ENCODE peak calls at places on chromosomes 4 and X, in five cellular contexts. P is CD4-positive, alpha-beta memory T cell; E is heart right ventricle; D is PC-3; O is GM23248. I is an unnamed sample.
A peak's percentile ranks its signal among the peaks of the same experiment; 100 is the strongest.

GRCh38 chrX:130716822-130717405 is 186.1 kb downstream of the ENOX2 start:
- DNase-seq in P (no peak), E (no peak), D (peak; percentile 25), O (peak; percentile 16), I (no peak)

GRCh38 chr4:84821064-84821463 is 145.4 kb downstream of the WDFY3 start:
- DNase-seq in P (no peak), E (no peak), D (no peak), O (no peak), I (no peak)

GRCh38 chr4:108171541-108172230 is 3.0 kb upstream of the LEF1 start:
- DNase-seq in P (peak; percentile 82), E (no peak), D (no peak), O (no peak), I (peak; percentile 47)

GRCh38 chr4:2364654-2365053 is 53.8 kb downstream of the ZFYVE28 start:
- DNase-seq in P (peak; percentile 75), E (peak; percentile 24), D (peak; percentile 47), O (peak; percentile 92), I (peak; percentile 56)

GRCh38 chr4:76499461-76499860 is 64.4 kb downstream of the SHROOM3 start:
- DNase-seq in P (no peak), E (no peak), D (no peak), O (no peak), I (no peak)

GRCh38 chr4:61202100-61202637 is 2.0 kb downstream of the ADGRL3 start:
- DNase-seq in P (no peak), E (no peak), D (peak; percentile 14), O (no peak), I (no peak)

GRCh38 chr4:142955501-142955900 is 109.4 kb upstream of the INPP4B start:
- DNase-seq in P (no peak), E (no peak), D (no peak), O (no peak), I (no peak)

GRCh38 chr4:189547537-189547936 is 393.1 kb upstream of the FRG1 start:
- DNase-seq in P (no peak), E (no peak), D (peak; percentile 1), O (no peak), I (no peak)

GRCh38 chr4:77899607-77900006 is 37.0 kb downstream of the MRPL1 start:
- DNase-seq in P (no peak), E (no peak), D (no peak), O (no peak), I (no peak)

GRCh38 chr4:148515248-148515647 is 73.0 kb upstream of the NR3C2 start:
- DNase-seq in P (no peak), E (no peak), D (peak; percentile 88), O (peak; percentile 1), I (no peak)

GRCh38 chrX:16137416-16138107 is 14.2 kb downstream of the GRPR start:
- DNase-seq in P (no peak), E (no peak), D (no peak), O (no peak), I (no peak)

GRCh38 chr4:152482211-152482610 is 53.7 kb downstream of the FBXW7 start:
- DNase-seq in P (no peak), E (no peak), D (peak; percentile 63), O (no peak), I (no peak)

GRCh38 chr4:39066371-39066770 is 4.3 kb downstream of the KLHL5 start:
- DNase-seq in P (no peak), E (no peak), D (no peak), O (no peak), I (no peak)

GRCh38 chr4:13980317-13980716 is 352.8 kb upstream of the BOD1L1 start:
- DNase-seq in P (no peak), E (no peak), D (peak; percentile 72), O (peak; percentile 94), I (no peak)

GRCh38 chr4:6076391-6076790 is 58.2 kb upstream of the C4orf50 start:
- DNase-seq in P (no peak), E (no peak), D (peak; percentile 10), O (no peak), I (no peak)

GRCh38 chr4:71254451-71255012 is 84.3 kb upstream of the SLC4A4 start:
- DNase-seq in P (no peak), E (no peak), D (peak; percentile 23), O (peak; percentile 31), I (no peak)

GRCh38 chr4:103934178-103934789 is 214.5 kb upstream of the TACR3 start:
- DNase-seq in P (no peak), E (peak; percentile 14), D (peak; percentile 65), O (peak; percentile 59), I (no peak)

GRCh38 chrX:153648358-153649177 is 1.6 kb downstream of the DUSP9 start:
- DNase-seq in P (no peak), E (no peak), D (no peak), O (no peak), I (no peak)

GRCh38 chrX:103100484-103100883 is 7.5 kb upstream of the NXF3 start:
- DNase-seq in P (no peak), E (no peak), D (no peak), O (no peak), I (no peak)

GRCh38 chrX:132068405-132068804 is 45.3 kb downstream of the STK26 start:
- DNase-seq in P (no peak), E (no peak), D (peak; percentile 57), O (no peak), I (no peak)

GRCh38 chr4:142274137-142274536 is 572.0 kb downstream of the INPP4B start:
- DNase-seq in P (no peak), E (no peak), D (peak; percentile 75), O (peak; percentile 70), I (no peak)

GRCh38 chr4:105189855-105190650 is 43.4 kb downstream of the TET2 start:
- DNase-seq in P (no peak), E (no peak), D (no peak), O (no peak), I (no peak)

GRCh38 chr4:82865592-82865991 is 25.4 kb downstream of the SEC31A start:
- DNase-seq in P (peak; percentile 59), E (no peak), D (peak; percentile 54), O (peak; percentile 96), I (no peak)

GRCh38 chrX:71935542-71935941 is 24.9 kb downstream of the NHSL2 start:
- DNase-seq in P (no peak), E (peak; percentile 6), D (no peak), O (no peak), I (no peak)

GRCh38 chr4:126441173-126441810 is 1126.5 kb downstream of the FAT4 start:
- DNase-seq in P (no peak), E (no peak), D (no peak), O (peak; percentile 3), I (no peak)

GRCh38 chrX:118745570-118745969 is 18.2 kb downstream of the IL13RA1 start:
- DNase-seq in P (no peak), E (no peak), D (no peak), O (peak; percentile 30), I (no peak)

GRCh38 chr4:57199267-57199666 is 89.1 kb upstream of the IGFBP7 start:
- DNase-seq in P (no peak), E (no peak), D (peak; percentile 36), O (no peak), I (no peak)

GRCh38 chr4:88177981-88178632 is 19.7 kb upstream of the ABCG2 start:
- DNase-seq in P (no peak), E (no peak), D (peak; percentile 81), O (peak; percentile 57), I (no peak)

GRCh38 chr4:3287972-3288570 is 4.8 kb upstream of the RGS12 start:
- DNase-seq in P (no peak), E (no peak), D (no peak), O (no peak), I (no peak)

DNA sequence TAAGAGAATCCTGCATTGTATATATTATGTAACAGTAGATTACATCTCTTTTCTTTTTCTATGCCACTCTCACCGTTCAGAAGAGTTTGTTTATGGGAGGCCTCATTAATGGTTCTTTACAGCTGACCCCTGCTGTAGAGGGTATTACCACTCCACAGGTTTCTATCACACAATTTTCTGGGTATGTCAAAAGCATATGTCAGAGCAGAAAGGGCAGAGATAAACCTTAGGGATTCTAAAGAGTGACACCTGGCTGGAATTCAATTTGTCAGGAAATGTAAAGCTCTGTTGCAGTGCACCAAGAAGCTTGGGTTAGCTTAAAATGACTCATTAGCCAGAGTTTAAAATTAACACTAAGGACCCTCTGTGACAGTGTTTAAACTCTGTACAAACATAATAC is 658.7 kb downstream of the PCDH18 start:
- DNase-seq in P (no peak), E (no peak), D (no peak), O (no peak), I (no peak)
- H3K4me3 ChIP-seq in P (no peak overlapping the region), E (no peak overlapping the region), D (no peak overlapping the region), O (no peak overlapping the region), I (no peak overlapping the region)

GRCh38 chrX:114037515-114037914 is 546.4 kb upstream of the HTR2C start:
- DNase-seq in P (no peak), E (no peak), D (no peak), O (no peak), I (no peak)
- H3K4me3 ChIP-seq in P (no peak overlapping the region), E (no peak overlapping the region), D (no peak overlapping the region), O (no peak overlapping the region), I (no peak overlapping the region)

DNA sequence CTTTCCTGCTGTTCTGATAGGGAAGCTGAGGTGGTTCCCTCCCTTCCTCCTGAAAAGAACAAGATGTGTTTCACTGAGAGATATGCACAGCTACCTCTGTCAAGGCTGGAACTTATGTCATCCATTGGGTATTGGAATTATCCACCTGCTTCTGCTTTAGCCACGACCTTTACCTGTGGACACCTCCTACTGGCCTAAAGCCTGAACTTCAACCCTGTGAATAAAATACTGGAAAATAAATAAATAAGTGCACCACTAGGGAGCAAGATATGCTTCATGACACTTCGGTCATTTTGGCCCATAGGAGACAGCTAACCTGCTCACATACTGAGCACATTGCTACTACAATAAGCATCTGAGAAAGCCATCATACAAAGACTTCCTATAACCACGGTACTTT is 419.9 kb upstream of the NWD2 start:
- DNase-seq in P (no peak), E (no peak), D (peak; percentile 18), O (no peak), I (no peak)
- H3K4me3 ChIP-seq in P (no peak overlapping the region), E (no peak overlapping the region), D (no peak overlapping the region), O (no peak overlapping the region), I (no peak overlapping the region)

GRCh38 chr4:102341201-102341600 is 4.1 kb downstream of the SLC39A8 start:
- DNase-seq in P (no peak), E (no peak), D (no peak), O (no peak), I (no peak)

GRCh38 chr4:102343964-102344519 is 1.2 kb downstream of the SLC39A8 start:
- DNase-seq in P (no peak), E (no peak), D (peak; percentile 47), O (no peak), I (no peak)

GRCh38 chr4:102344955-102345794 is at the start of gene SLC39A8:
- DNase-seq in P (peak; percentile 95), E (peak; percentile 78), D (peak; percentile 77), O (peak; percentile 91), I (peak; percentile 79)

GRCh38 chr4:102344520-102344954 is 745 bp downstream of the SLC39A8 start:
- DNase-seq in P (no peak), E (peak; percentile 29), D (peak; percentile 52), O (peak; percentile 75), I (peak; percentile 48)

DNA sequence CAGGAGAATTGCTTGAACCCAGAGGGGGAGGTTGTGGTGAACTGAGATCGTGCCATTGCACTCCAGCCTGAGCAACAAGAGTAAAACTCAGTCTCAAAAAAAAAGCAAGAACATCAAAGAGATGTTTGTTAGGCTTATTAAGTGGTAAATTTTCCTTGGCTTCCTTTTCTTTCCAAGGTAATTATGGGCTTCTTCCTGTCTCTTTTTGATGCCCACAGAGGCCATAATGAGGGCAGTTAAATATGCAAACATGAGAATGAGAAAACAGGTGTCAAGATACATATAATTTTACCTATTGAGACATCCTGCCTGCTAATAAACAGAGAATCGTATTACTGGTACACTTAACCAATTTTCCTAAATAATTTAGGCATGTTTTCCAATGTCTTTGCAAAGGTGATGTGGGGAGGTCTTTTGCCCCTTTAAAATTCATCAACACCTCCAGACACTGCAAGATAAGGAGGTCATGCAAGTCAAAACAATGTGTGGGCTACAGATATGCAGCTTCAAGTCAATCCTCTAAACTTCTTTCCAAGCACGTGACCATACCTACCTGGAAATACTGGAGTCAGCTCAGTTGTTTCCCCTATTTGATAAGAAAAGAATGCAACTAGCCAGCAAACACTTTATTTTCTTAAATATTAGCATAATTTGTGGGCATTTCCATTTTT is 2.7 kb downstream of the SLC39A8 start:
- DNase-seq in P (no peak), E (no peak), D (no peak), O (no peak), I (no peak)
- H3K4me3 ChIP-seq in P (peak overlapping the region; percentile 19), E (no peak overlapping the region), D (no peak overlapping the region), O (no peak overlapping the region), I (peak overlapping the region; percentile 79)